ENCODE peak calls at places on chromosomes 11 and 22, in four cellular contexts. S is GM12878, G is HepG2, Y is H1. W is an unnamed sample.

GRCh38 chr11:62889484-62890437 is 9.1 kb downstream of the SLC3A2 start:
- DNase-seq in S (no peak), G (peak; percentile 79), Y (no peak), W (no peak)

GRCh38 chr11:120031156-120031555 is 106.8 kb downstream of the TRIM29 start:
- DNase-seq in Y (no peak), S (no peak), G (no peak), W (no peak)

GRCh38 chr11:88101881-88102594 is 73.2 kb downstream of the RAB38 start:
- DNase-seq in G (no peak), Y (no peak), S (no peak), W (no peak)

GRCh38 chr11:75631086-75631694 is 37.6 kb downstream of the MAP6 start:
- DNase-seq in S (no peak), Y (no peak), G (no peak), W (no peak)

GRCh38 chr11:65437436-65438227 is 15.0 kb downstream of the NEAT1 start:
- DNase-seq in S (no peak), G (no peak), Y (peak; percentile 19), W (no peak)

GRCh38 chr11:19060629-19061028 is at the start of gene MRGPRX2:
- DNase-seq in G (no peak), Y (no peak), S (no peak), W (no peak)

GRCh38 chr22:23845661-23846469 is 7.1 kb upstream of the DERL3 start:
- DNase-seq in G (no peak), Y (no peak), S (no peak), W (peak; percentile 46)

GRCh38 chr11:86508604-86509471 is 134.2 kb downstream of the CCDC81 start:
- DNase-seq in Y (no peak), G (peak; percentile 66), S (no peak), W (no peak)

GRCh38 chr22:26671317-26672059 is 14.1 kb downstream of the MIAT start:
- DNase-seq in S (peak; percentile 73), G (no peak), Y (no peak), W (no peak)

GRCh38 chr11:133956650-133957633 is at the start of gene IGSF9B:
- DNase-seq in Y (peak; percentile 96), S (peak; percentile 49), G (no peak), W (peak; percentile 98)

GRCh38 chr11:23903044-23903704 is 593.7 kb upstream of the LUZP2 start:
- DNase-seq in G (peak; percentile 4), Y (no peak), S (no peak), W (no peak)

GRCh38 chr11:103407641-103408040 is 298.4 kb downstream of the DYNC2H1 start:
- DNase-seq in G (no peak), S (no peak), Y (no peak), W (no peak)

GRCh38 chr22:26672060-26672471 is 14.7 kb downstream of the MIAT start:
- DNase-seq in Y (no peak), S (no peak), G (no peak), W (no peak)

GRCh38 chr22:24706732-24707476 is 67.6 kb downstream of the PIWIL3 start:
- DNase-seq in G (no peak), Y (peak; percentile 47), S (no peak), W (no peak)

GRCh38 chr11:94654201-94654600 is 87.0 kb downstream of the PIWIL4 start:
- DNase-seq in G (no peak), Y (peak; percentile 38), S (no peak), W (no peak)

GRCh38 chr22:19760652-19761002 is at the start of gene TBX1:
- DNase-seq in G (no peak), S (no peak), Y (no peak), W (peak; percentile 65)

GRCh38 chr11:131693756-131694155 is 323.3 kb downstream of the NTM start:
- DNase-seq in G (no peak), Y (no peak), S (no peak), W (no peak)

GRCh38 chr11:36306888-36307287 is 10.8 kb downstream of the PRR5L start:
- DNase-seq in S (no peak), G (peak; percentile 36), Y (no peak), W (peak; percentile 37)

GRCh38 chr11:72179804-72180396 is 12.0 kb upstream of the FOLR1 start:
- DNase-seq in G (no peak), S (no peak), Y (no peak), W (no peak)

GRCh38 chr11:95715777-95716241 is 73.8 kb downstream of the FAM76B start:
- DNase-seq in G (peak; percentile 3), S (peak; percentile 89), Y (no peak), W (no peak)

GRCh38 chr11:47186076-47186936 is at the start of gene PACSIN3:
- DNase-seq in Y (peak; percentile 81), S (no peak), G (peak; percentile 43), W (peak; percentile 92)

GRCh38 chr11:47184711-47185304 is 1.4 kb downstream of the PACSIN3 start:
- DNase-seq in G (peak; percentile 90), S (no peak), Y (no peak), W (peak; percentile 30)

GRCh38 chr11:47183969-47184368 is 2.3 kb downstream of the PACSIN3 start:
- DNase-seq in G (no peak), S (no peak), Y (no peak), W (peak; percentile 3)

GRCh38 chr11:47186937-47187681 is 875 bp upstream of the PACSIN3 start:
- DNase-seq in Y (peak; percentile 77), S (no peak), G (peak; percentile 64), W (peak; percentile 72)

DNA sequence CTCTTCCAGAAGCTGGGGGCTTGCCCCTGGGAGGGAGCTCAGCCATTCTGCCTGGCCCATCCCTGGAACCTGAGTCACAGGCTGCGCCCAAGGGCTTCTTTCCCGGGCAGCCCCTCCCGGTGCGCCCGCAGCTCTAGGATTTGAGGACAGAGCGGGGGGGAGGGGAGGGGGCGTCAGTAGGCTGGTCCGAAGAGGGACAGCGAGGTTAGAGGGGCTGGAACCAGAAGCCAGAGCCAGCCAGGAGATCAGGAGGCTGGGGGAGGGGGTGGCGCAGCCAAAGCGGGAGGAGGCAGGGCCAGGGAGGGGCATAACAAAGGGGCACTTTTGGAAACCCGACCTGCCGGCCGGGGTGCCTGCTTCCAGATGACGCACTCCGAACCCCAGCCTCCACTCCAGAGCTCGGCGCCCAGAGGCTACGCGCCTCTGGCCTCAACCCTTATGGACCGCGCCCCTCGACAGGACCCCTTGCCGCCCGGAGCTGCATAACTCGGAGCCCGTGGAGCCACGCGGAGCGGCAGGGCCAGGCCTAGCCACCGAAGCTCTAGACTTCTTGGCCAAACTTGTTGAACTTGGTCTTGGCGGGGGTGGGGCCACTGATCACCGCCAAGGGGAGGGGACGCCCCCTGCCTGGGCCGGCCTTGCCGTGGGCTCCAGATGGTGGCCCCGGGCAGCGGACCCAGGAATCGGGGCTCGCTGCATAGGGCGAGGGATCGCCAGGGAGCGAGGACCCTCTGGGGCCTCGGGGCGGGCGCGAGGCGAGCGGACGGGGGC is 744 bp downstream of the PACSIN3 start:
- DNase-seq in G (peak; percentile 86), S (no peak), Y (peak; percentile 87), W (peak; percentile 63)
- TF ChIP-seq TCF12 in G (no peak), S (no peak), Y (no peak), W (no peak)

GRCh38 chr11:393219-394033 is 583 bp upstream of the PKP3 start:
- DNase-seq in G (peak; percentile 54), Y (no peak), S (no peak), W (no peak)
- TF ChIP-seq GABPA in G (no peak), Y (no peak), S (no peak), W (no peak)

GRCh38 chr11:66886671-66887221 is 29.9 kb downstream of the LRFN4 start:
- DNase-seq in Y (no peak), G (no peak), S (no peak), W (no peak)
- TF ChIP-seq TCF12 in Y (no peak), G (no peak), S (no peak), W (no peak)

DNA sequence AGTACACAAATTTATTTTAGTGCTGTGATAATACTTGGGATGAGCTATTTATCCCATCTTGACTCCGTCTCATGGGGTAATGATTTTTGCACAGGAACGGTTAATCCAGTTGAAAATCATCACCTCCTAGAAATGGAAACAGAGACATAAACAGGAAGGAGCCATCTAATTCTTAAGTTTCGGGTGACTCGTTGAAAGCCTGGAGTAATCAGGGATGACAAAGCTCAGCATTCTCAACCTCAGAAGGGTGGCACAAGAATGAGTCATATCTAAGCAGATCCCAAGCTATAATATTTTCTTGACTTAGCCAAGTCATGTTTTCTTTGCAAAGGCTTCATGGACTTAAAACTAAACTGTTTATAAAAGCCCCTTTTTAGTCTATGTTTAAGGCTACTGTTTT is 280.8 kb upstream of the CCDC90B start:
- DNase-seq in Y (no peak), G (no peak), S (no peak), W (no peak)
- TF ChIP-seq GABPA in Y (no peak), G (no peak), S (no peak), W (no peak)

W was measured in SK-N-SH.